ENCODE peak calls at places on chromosomes 16 and 17, in six cellular contexts. Z is naive thymus-derived CD4-positive, alpha-beta T cell; P is T-cell; B is iris pigment epithelial cell; U is activated naive CD4-positive, alpha-beta T cell treated with Interleukin-2 at 50 U/mL for 16 hours; D is GM20000. L is an unnamed sample.

GRCh38 chr17:987931-988330 is 8.4 kb upstream of the NXN start:
- DNase-seq in P (no peak), D (no peak), Z (no peak), B (no peak), U (no peak), L (no peak)

GRCh38 chr17:39513256-39513655 is 52.0 kb downstream of the CDK12 start:
- DNase-seq in D (no peak), Z (no peak), P (no peak), U (no peak), B (no peak), L (no peak)

GRCh38 chr17:2786176-2786881 is 9.9 kb upstream of the RAP1GAP2 start:
- DNase-seq in Z (peak), P (peak), U (peak), B (peak), D (peak), L (peak)

GRCh38 chr17:77662796-77663195 is 295.7 kb upstream of the TNRC6C start:
- DNase-seq in D (no peak), B (no peak), P (peak), Z (no peak), U (no peak), L (no peak)

GRCh38 chr17:78241277-78242023 is 10.0 kb downstream of the TMEM235 start:
- DNase-seq in P (no peak), B (peak), U (no peak), D (no peak), Z (no peak), L (no peak)

GRCh38 chr17:45040459-45040858 is 11.0 kb downstream of the DCAKD start:
- DNase-seq in D (no peak), Z (no peak), B (no peak), U (no peak), P (no peak), L (no peak)

GRCh38 chr16:77404823-77405222 is 30.0 kb downstream of the ADAMTS18 start:
- DNase-seq in U (no peak), Z (no peak), D (no peak), B (no peak), P (no peak), L (no peak)

GRCh38 chr17:76888661-76889060 is 20.5 kb downstream of the MGAT5B start:
- DNase-seq in B (no peak), P (no peak), D (no peak), Z (no peak), U (no peak), L (no peak)

GRCh38 chr16:67781548-67781921 is 24.8 kb downstream of the RANBP10 start:
- DNase-seq in U (no peak), P (peak), Z (no peak), B (no peak), D (peak), L (no peak)

GRCh38 chr16:28521436-28521835 is 14.8 kb upstream of the IL27 start:
- DNase-seq in P (no peak), D (no peak), U (no peak), B (no peak), Z (no peak), L (no peak)

GRCh38 chr17:67050476-67051154 is 6.3 kb downstream of the CACNG1 start:
- DNase-seq in Z (no peak), B (no peak), P (no peak), U (no peak), D (peak), L (no peak)

GRCh38 chr16:3022697-3023414 is 886 bp downstream of the HCFC1R1 start:
- DNase-seq in U (peak), Z (no peak), B (peak), D (no peak), P (no peak), L (no peak)

GRCh38 chr17:58492238-58493121 is 4.3 kb upstream of the HSF5 start:
- DNase-seq in D (no peak), Z (no peak), U (no peak), P (no peak), B (no peak), L (no peak)

GRCh38 chr17:4808378-4808767 is 1.4 kb downstream of the PLD2 start:
- DNase-seq in P (no peak), Z (no peak), D (no peak), U (no peak), B (no peak), L (peak)

GRCh38 chr17:75749545-75750389 is 15.2 kb downstream of the GALK1 start:
- DNase-seq in U (peak), P (peak), Z (peak), D (peak), B (peak), L (peak)

GRCh38 chr17:39923836-39924690 is 3.3 kb downstream of the ORMDL3 start:
- DNase-seq in U (no peak), B (no peak), P (no peak), Z (no peak), D (no peak), L (no peak)

GRCh38 chr17:77328823-77329740 is 188.3 kb downstream of the SEC14L1 start:
- DNase-seq in Z (no peak), P (peak), D (no peak), B (no peak), U (no peak), L (peak)

GRCh38 chr17:73297934-73298861 is 13.6 kb downstream of the CDC42EP4 start:
- DNase-seq in D (no peak), B (peak), U (no peak), P (no peak), Z (no peak), L (no peak)